ENCODE peak calls at places on chromosomes 5 and 9, in eight cellular contexts. O is T-helper 17 cell, A is GM13977, W is pons, N is AG04450, Y is GM12891, T is pancreas, F is nucleus accumbens. U is an unnamed sample.

GRCh38 chr9:3243676-3244075 is 282.1 kb downstream of the RFX3 start:
- DNase-seq in Y (no peak), N (no peak), O (no peak), F (no peak), A (no peak), W (no peak), T (no peak), U (no peak)

GRCh38 chr5:170633235-170634041 is 129.6 kb downstream of the KCNIP1 start:
- DNase-seq in O (no peak), N (peak), A (no peak), F (no peak), Y (no peak), W (peak), T (no peak), U (no peak)

GRCh38 chr9:35728041-35728971 is 3.7 kb downstream of the TLN1 start:
- DNase-seq in N (peak), Y (no peak), O (no peak), F (peak), A (peak), W (peak), T (no peak), U (no peak)

GRCh38 chr5:177103523-177104253 is 17.0 kb downstream of the FGFR4 start:
- DNase-seq in N (no peak), Y (no peak), T (no peak), F (no peak), W (no peak), O (no peak), A (no peak), U (no peak)

GRCh38 chr5:129945031-129945430 is 40.8 kb downstream of the CHSY3 start:
- DNase-seq in W (no peak), N (peak), A (no peak), T (no peak), F (no peak), Y (no peak), O (no peak), U (no peak)

GRCh38 chr9:91145496-91145895 is 216.2 kb downstream of the AUH start:
- DNase-seq in W (no peak), Y (no peak), F (no peak), O (no peak), N (no peak), A (no peak), T (no peak), U (no peak)

GRCh38 chr9:70539007-70539406 is 124.5 kb upstream of the KLF9 start:
- DNase-seq in W (no peak), N (no peak), A (no peak), O (no peak), T (no peak), F (no peak), Y (no peak), U (no peak)

GRCh38 chr5:14591548-14591947 is 10.0 kb downstream of the OTULINL start:
- DNase-seq in O (no peak), A (no peak), Y (no peak), T (no peak), W (no peak), F (no peak), N (no peak), U (no peak)

GRCh38 chr9:97853844-97854695 is 1.0 kb downstream of the FOXE1 start:
- DNase-seq in Y (no peak), T (peak), F (no peak), N (no peak), O (peak), A (peak), W (no peak), U (no peak)

GRCh38 chr9:109923371-109923770 is 143.4 kb downstream of the PALM2AKAP2 start:
- DNase-seq in Y (no peak), W (no peak), O (no peak), A (no peak), N (no peak), T (no peak), F (no peak), U (no peak)

GRCh38 chr9:133986061-133986460 is 6.1 kb downstream of the VAV2 start:
- DNase-seq in F (no peak), N (no peak), A (no peak), T (peak), W (no peak), Y (no peak), O (no peak), U (no peak)

GRCh38 chr9:69122391-69123141 is 51.5 kb upstream of the TJP2 start:
- DNase-seq in O (no peak), F (no peak), A (no peak), Y (peak), W (no peak), N (peak), T (no peak), U (no peak)

GRCh38 chr5:131272365-131273123 is 8.7 kb downstream of the CDC42SE2 start:
- DNase-seq in T (no peak), N (no peak), W (no peak), A (peak), Y (no peak), F (no peak), O (no peak), U (no peak)

GRCh38 chr5:154194348-154195329 is 4.1 kb downstream of the GALNT10 start:
- DNase-seq in Y (no peak), F (no peak), W (no peak), N (no peak), T (no peak), A (no peak), O (no peak), U (no peak)

GRCh38 chr5:89729623-89730390 is 679.7 kb downstream of the CETN3 start:
- DNase-seq in T (no peak), A (no peak), Y (no peak), F (no peak), W (peak), N (no peak), O (no peak), U (no peak)

GRCh38 chr5:167985373-167985772 is 306.1 kb upstream of the WWC1 start:
- DNase-seq in F (no peak), T (no peak), O (no peak), N (no peak), W (no peak), Y (no peak), A (no peak), U (no peak)

GRCh38 chr5:36066540-36067210 is at the start of gene UGT3A2:
- DNase-seq in A (no peak), T (no peak), O (no peak), F (no peak), W (no peak), N (no peak), Y (no peak), U (no peak)

GRCh38 chr5:133285583-133286021 is 233.8 kb downstream of the HSPA4 start:
- DNase-seq in N (peak), O (no peak), A (no peak), F (no peak), W (no peak), Y (no peak), T (peak), U (peak)

GRCh38 chr9:31103836-31104235 is 1280.6 kb upstream of the ACO1 start:
- DNase-seq in W (no peak), T (no peak), N (no peak), Y (no peak), O (no peak), A (no peak), F (no peak), U (peak)